ENCODE peak calls at places on chromosomes 3 and 15, in five cellular contexts. Y is hepatocyte, G is SK-N-SH, P is A549, K is osteoblast. R is an unnamed sample.

GRCh38 chr3:16063603-16064002 is 110.9 kb upstream of the GALNT15 start:
- DNase-seq in G (no peak), P (no peak), K (no peak), Y (no peak), R (no peak)

GRCh38 chr3:41600616-41601015 is 361.3 kb downstream of the ULK4 start:
- DNase-seq in G (no peak), P (no peak), Y (no peak), K (no peak), R (no peak)

GRCh38 chr15:66941231-66941711 is 124.1 kb upstream of the SMAD3 start:
- DNase-seq in G (no peak), K (no peak), P (no peak), Y (no peak), R (no peak)

GRCh38 chr15:32799904-32800535 is 82.2 kb downstream of the GREM1 start:
- DNase-seq in K (no peak), Y (no peak), P (no peak), G (no peak), R (no peak)

GRCh38 chr15:60854858-60855568 is 374.1 kb downstream of the RORA start:
- DNase-seq in G (no peak), K (no peak), Y (peak; percentile 12), P (no peak), R (no peak)

GRCh38 chr3:180135101-180135500 is 98.4 kb upstream of the PEX5L start:
- DNase-seq in K (no peak), P (no peak), Y (no peak), G (no peak), R (no peak)

GRCh38 chr15:75314552-75315290 is 21.1 kb upstream of the COMMD4 start:
- DNase-seq in G (no peak), Y (no peak), K (no peak), P (no peak), R (no peak)

GRCh38 chr3:28924744-28925360 is 356.0 kb upstream of the RBMS3 start:
- DNase-seq in Y (no peak), K (no peak), G (no peak), P (no peak), R (no peak)

GRCh38 chr3:148077318-148077923 is 620.3 kb upstream of the AGTR1 start:
- DNase-seq in P (peak; percentile 11), K (no peak), Y (peak; percentile 15), G (no peak), R (peak; percentile 53)

GRCh38 chr3:59839283-59839682 is 789.5 kb upstream of the CFAP20DC start:
- DNase-seq in Y (no peak), G (no peak), P (no peak), K (peak; percentile 0), R (peak; percentile 75)

GRCh38 chr15:70856884-70857546 is 3.1 kb upstream of the LARP6 start:
- DNase-seq in K (peak; percentile 97), G (no peak), P (no peak), Y (peak; percentile 74), R (peak; percentile 100)

GRCh38 chr15:29100486-29101000 is 169.1 kb downstream of the NSMCE3 start:
- DNase-seq in K (peak; percentile 48), P (no peak), G (no peak), Y (no peak), R (no peak)

GRCh38 chr15:70014860-70015490 is 82.7 kb downstream of the TLE3 start:
- DNase-seq in G (no peak), Y (no peak), P (no peak), K (peak; percentile 15), R (no peak)

GRCh38 chr15:62850318-62850717 is 192.2 kb upstream of the TPM1 start:
- DNase-seq in P (no peak), Y (no peak), K (no peak), G (no peak), R (no peak)

GRCh38 chr3:107428051-107428858 is 51.0 kb downstream of the CCDC54 start:
- DNase-seq in P (no peak), K (no peak), G (no peak), Y (no peak), R (no peak)

GRCh38 chr3:152360303-152360702 is 91.6 kb downstream of the MBNL1 start:
- DNase-seq in K (no peak), G (no peak), Y (no peak), P (no peak), R (no peak)

GRCh38 chr3:105365536-105366301 is 990 bp upstream of the ALCAM start:
- DNase-seq in Y (peak; percentile 38), P (peak; percentile 50), K (peak; percentile 64), G (peak; percentile 40), R (peak; percentile 66)

GRCh38 chr15:90101130-90101968 is 919 bp downstream of the IDH2 start:
- DNase-seq in P (no peak), K (peak; percentile 83), Y (peak; percentile 58), G (peak; percentile 75), R (no peak)

GRCh38 chr3:133464573-133464972 is 64.7 kb downstream of the BFSP2 start:
- DNase-seq in P (no peak), K (no peak), Y (no peak), G (peak; percentile 41), R (peak; percentile 62)

GRCh38 chr3:152491922-152492321 is 223.2 kb downstream of the MBNL1 start:
- DNase-seq in P (no peak), G (no peak), K (no peak), Y (no peak), R (no peak)

GRCh38 chr3:171183042-171183441 is 156.5 kb upstream of the SLC2A2 start:
- DNase-seq in K (no peak), P (peak; percentile 13), G (no peak), Y (peak; percentile 36), R (peak; percentile 29)

GRCh38 chr15:65824031-65824743 is 32.1 kb upstream of the DENND4A start:
- DNase-seq in Y (peak; percentile 76), K (peak; percentile 29), G (peak; percentile 71), P (peak; percentile 88), R (peak; percentile 50)
- TF ChIP-seq CTCF in Y (peak; percentile 52), K (peak; percentile 78), G (peak; percentile 66), P (peak; percentile 70), R (peak; percentile 74)

DNA sequence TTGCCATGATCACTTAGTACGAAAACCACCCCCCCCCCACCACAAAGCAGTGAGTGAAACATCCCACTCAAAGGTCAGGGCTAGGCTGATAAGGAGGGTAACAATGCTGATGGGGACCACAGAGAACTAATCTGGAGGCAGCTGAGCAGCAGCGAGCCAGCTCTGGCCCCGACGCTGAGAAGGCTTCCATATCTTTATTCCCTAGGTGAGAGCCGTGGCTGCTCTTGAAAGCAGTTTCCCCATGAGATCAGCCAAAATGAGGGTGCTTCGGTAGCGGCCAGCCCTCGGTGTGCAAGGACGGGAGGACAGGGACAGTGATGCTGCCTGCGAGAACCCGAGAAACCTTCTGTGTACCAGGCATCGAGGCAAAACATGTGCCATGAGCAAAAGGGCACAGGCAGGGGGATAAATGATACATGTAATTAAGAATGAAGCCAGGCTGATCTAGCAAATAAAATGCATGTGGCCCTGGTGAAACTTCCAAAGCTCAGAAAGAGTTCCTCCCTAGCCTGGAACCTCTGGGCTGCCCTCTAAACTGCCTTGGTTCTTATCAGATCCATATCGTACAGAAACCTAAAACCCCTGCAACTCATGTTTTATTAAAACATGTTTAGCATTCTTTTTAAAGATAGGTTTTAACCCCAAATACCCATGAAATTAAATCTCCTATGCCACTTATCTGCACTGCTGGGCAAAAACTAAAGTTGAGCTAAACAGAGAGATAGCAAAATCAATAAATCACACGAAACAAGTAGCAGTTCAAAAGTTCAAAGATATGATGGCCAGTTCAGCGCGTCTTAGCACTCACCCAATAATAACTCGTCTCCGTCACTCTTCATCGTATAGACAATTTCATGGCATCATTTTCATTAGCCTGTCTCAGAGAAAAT is 337.3 kb downstream of the FOXP1 start:
- DNase-seq in K (peak; percentile 42), G (peak; percentile 34), Y (no peak), P (no peak), R (no peak)
- H3K4me1 ChIP-seq in K (peaks cover 69% of the 10 kb centered on the region), G (peaks cover 67% of the 10 kb centered on the region), Y (peaks cover 39% of the 10 kb centered on the region), P (peaks cover 68% of the 10 kb centered on the region), R (no peaks in the 10 kb centered on the region)

GRCh38 chr3:186540444-186541226 is 3.5 kb downstream of the CRYGS start:
- DNase-seq in G (peak; percentile 49), P (peak; percentile 52), Y (peak; percentile 87), K (no peak), R (peak; percentile 75)
- H3K4me2 ChIP-seq in G (peak overlapping the region; percentile 15), P (peak overlapping the region; percentile 45), Y (peak overlapping the region; percentile 48), K (peak overlapping the region; percentile 52), R (peak overlapping the region; percentile 45)

GRCh38 chr3:6204891-6205290 is 656.0 kb upstream of the GRM7 start:
- DNase-seq in K (no peak), Y (no peak), G (no peak), P (no peak), R (no peak)
- TF ChIP-seq CTCF in K (no peak), Y (peak; percentile 41), G (no peak), P (no peak), R (no peak)

GRCh38 chr3:172259726-172260248 is 188.5 kb downstream of the GHSR start:
- DNase-seq in K (no peak), Y (no peak), P (no peak), G (no peak), R (peak; percentile 28)

GRCh38 chr3:172257638-172258400 is 190.4 kb downstream of the GHSR start:
- DNase-seq in P (no peak), G (no peak), Y (no peak), K (peak; percentile 37), R (no peak)

GRCh38 chr3:172260381-172260780 is 187.9 kb downstream of the GHSR start:
- DNase-seq in K (no peak), P (no peak), Y (no peak), G (no peak), R (peak; percentile 86)

GRCh38 chr3:172258616-172259015 is 189.6 kb downstream of the GHSR start:
- DNase-seq in K (peak; percentile 42), Y (no peak), G (no peak), P (no peak), R (no peak)

DNA sequence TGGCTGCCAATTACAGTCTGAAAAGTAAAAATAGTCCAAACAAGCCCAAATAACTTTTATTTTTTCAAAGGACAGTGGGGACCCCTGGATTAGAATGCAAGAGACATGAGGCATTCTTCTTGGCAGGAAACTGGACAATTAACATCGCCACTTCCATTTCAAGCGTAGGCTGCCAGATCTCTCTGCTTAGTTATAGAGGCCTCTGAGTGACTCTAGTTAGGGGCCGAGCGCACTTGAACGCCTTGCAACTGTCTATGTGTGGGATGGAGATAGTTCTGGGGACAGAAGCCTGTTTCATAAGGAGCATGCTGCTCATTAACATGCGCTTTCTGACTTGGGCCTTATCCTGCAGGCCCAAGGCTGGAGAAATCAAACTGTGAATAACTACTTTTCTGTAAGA is 189.1 kb downstream of the GHSR start:
- DNase-seq in G (no peak), Y (no peak), K (no peak), P (no peak), R (peak; percentile 84)
- H3K4me1 ChIP-seq in G (peaks cover 23% of the 10 kb centered on the region), Y (peaks cover 33% of the 10 kb centered on the region), K (peaks cover 53% of the 10 kb centered on the region), P (peaks cover 78% of the 10 kb centered on the region), R (peaks cover 2% of the 10 kb centered on the region)

GRCh38 chr3:179067291-179067690 is 4.3 kb downstream of the ZMAT3 start:
- DNase-seq in G (peak; percentile 14), P (no peak), K (peak; percentile 21), Y (no peak), R (no peak)

GRCh38 chr3:179067839-179068238 is 3.8 kb downstream of the ZMAT3 start:
- DNase-seq in K (peak; percentile 27), P (no peak), Y (no peak), G (peak; percentile 42), R (peak; percentile 9)

GRCh38 chr3:179066058-179066457 is 5.6 kb downstream of the ZMAT3 start:
- DNase-seq in P (no peak), G (no peak), K (no peak), Y (no peak), R (no peak)

GRCh38 chr3:179068779-179069530 is 2.7 kb downstream of the ZMAT3 start:
- DNase-seq in K (no peak), P (peak; percentile 30), Y (no peak), G (peak; percentile 35), R (peak; percentile 63)

GRCh38 chr3:179063945-179064560 is 7.6 kb downstream of the ZMAT3 start:
- DNase-seq in Y (no peak), G (no peak), P (peak; percentile 10), K (no peak), R (peak; percentile 71)
- H3K4me2 ChIP-seq in Y (peak overlapping the region; percentile 47), G (no peak overlapping the region), P (no peak overlapping the region), K (no peak overlapping the region), R (no peak overlapping the region)

GRCh38 chr3:73418636-73419035 is 206.1 kb downstream of the PDZRN3 start:
- DNase-seq in P (no peak), K (no peak), Y (no peak), G (no peak), R (no peak)
- TF ChIP-seq CTCF in P (no peak), K (no peak), Y (no peak), G (no peak), R (no peak)